ENCODE peak calls at places on chromosomes 1 and 21, in nine cellular contexts. K, P, O, M, B, T, V, Y and Z are unnamed samples.

GRCh38 chr1:85449356-85449755 is 15.6 kb downstream of the DDAH1 start:
- DNase-seq in K (no peak), P (no peak), O (no peak), M (no peak), B (no peak), T (no peak), V (no peak), Y (no peak), Z (no peak)

GRCh38 chr1:163561570-163562295 is 240.0 kb downstream of the NUF2 start:
- DNase-seq in K (no peak), P (no peak), O (no peak), M (no peak), B (peak), T (no peak), V (no peak), Y (no peak), Z (peak)

GRCh38 chr1:229370601-229371021 is 27.8 kb upstream of the CCSAP start:
- DNase-seq in K (no peak), P (no peak), O (no peak), M (no peak), B (no peak), T (no peak), V (peak), Y (no peak), Z (no peak)

GRCh38 chr1:29236993-29237905 is 927 bp downstream of the PTPRU start:
- DNase-seq in K (peak), P (peak), O (no peak), M (no peak), B (no peak), T (peak), V (peak), Y (no peak), Z (no peak)

GRCh38 chr1:45246760-45247159 is 40.4 kb upstream of the ZSWIM5 start:
- DNase-seq in K (no peak), P (no peak), O (no peak), M (no peak), B (peak), T (no peak), V (no peak), Y (peak), Z (no peak)

GRCh38 chr1:168121314-168122029 is 15.3 kb downstream of the GPR161 start:
- DNase-seq in K (no peak), P (peak), O (no peak), M (no peak), B (peak), T (peak), V (no peak), Y (no peak), Z (no peak)

GRCh38 chr1:245583081-245583480 is 428.3 kb downstream of the KIF26B start:
- DNase-seq in K (no peak), P (no peak), O (no peak), M (no peak), B (no peak), T (no peak), V (no peak), Y (no peak), Z (no peak)

GRCh38 chr1:153568367-153569099 is 2.9 kb upstream of the S100A2 start:
- DNase-seq in K (peak), P (peak), O (peak), M (peak), B (no peak), T (peak), V (peak), Y (peak), Z (peak)

GRCh38 chr1:119884700-119885099 is 11.6 kb downstream of the ADAM30 start:
- DNase-seq in K (no peak), P (no peak), O (no peak), M (no peak), B (no peak), T (no peak), V (no peak), Y (no peak), Z (no peak)

GRCh38 chr21:39030127-39030884 is 152.9 kb downstream of the PSMG1 start:
- DNase-seq in K (no peak), P (no peak), O (no peak), M (no peak), B (no peak), T (no peak), V (no peak), Y (no peak), Z (no peak)

GRCh38 chr21:34884346-34884929 is 164.7 kb downstream of the RUNX1 start:
- DNase-seq in K (no peak), P (no peak), O (no peak), M (no peak), B (no peak), T (no peak), V (no peak), Y (no peak), Z (no peak)

GRCh38 chr1:230883964-230884363 is 15.6 kb upstream of the C1orf198 start:
- DNase-seq in K (no peak), P (no peak), O (no peak), M (no peak), B (no peak), T (no peak), V (no peak), Y (no peak), Z (no peak)

GRCh38 chr1:64474639-64475038 is 4.7 kb downstream of the CACHD1 start:
- DNase-seq in K (no peak), P (peak), O (no peak), M (no peak), B (no peak), T (peak), V (no peak), Y (no peak), Z (peak)

GRCh38 chr1:99674665-99675064 is 28.8 kb downstream of the PALMD start:
- DNase-seq in K (no peak), P (no peak), O (no peak), M (no peak), B (no peak), T (no peak), V (no peak), Y (no peak), Z (no peak)

GRCh38 chr1:178542554-178543290 is 29.8 kb downstream of the TEX35 start:
- DNase-seq in K (peak), P (peak), O (peak), M (peak), B (peak), T (peak), V (peak), Y (peak), Z (peak)

GRCh38 chr1:14292533-14292932 is 306.0 kb upstream of the KAZN start:
- DNase-seq in K (no peak), P (no peak), O (no peak), M (no peak), B (no peak), T (no peak), V (no peak), Y (no peak), Z (no peak)

GRCh38 chr1:172351347-172351746 is 69.1 kb upstream of the C1orf105 start:
- DNase-seq in K (no peak), P (no peak), O (no peak), M (no peak), B (no peak), T (no peak), V (no peak), Y (no peak), Z (no peak)

GRCh38 chr21:40923361-40923760 is 76.4 kb upstream of the DSCAM start:
- DNase-seq in K (no peak), P (no peak), O (no peak), M (no peak), B (no peak), T (no peak), V (no peak), Y (no peak), Z (no peak)